ENCODE peak calls at places on chromosomes 1 and 21, in ten cellular contexts. O, D, M, N, F, C, B, W, K and R are unnamed samples.

GRCh38 chr1:57024855-57025254 is 59.0 kb upstream of the C8B start:
- DNase-seq in O (no peak), C (no peak), D (no peak), F (peak), K (peak), N (no peak), W (no peak), B (no peak), M (no peak), R (no peak)

GRCh38 chr1:227234998-227235405 is 83.3 kb downstream of the CDC42BPA start:
- DNase-seq in M (peak), B (peak), O (no peak), D (peak), N (peak), W (peak), C (peak), K (peak), F (peak), R (peak)

GRCh38 chr1:28392027-28392652 is 22.6 kb downstream of the PHACTR4 start:
- DNase-seq in M (no peak), N (peak), D (peak), W (peak), K (peak), F (no peak), C (no peak), O (no peak), B (no peak), R (peak)

GRCh38 chr1:56563045-56563444 is 16.3 kb downstream of the PLPP3 start:
- DNase-seq in N (no peak), O (no peak), B (no peak), F (no peak), K (no peak), C (no peak), M (no peak), W (no peak), D (no peak), R (no peak)

GRCh38 chr1:207798847-207799246 is 47.0 kb downstream of the CD46 start:
- DNase-seq in N (no peak), B (no peak), F (no peak), O (no peak), M (no peak), D (no peak), W (peak), K (no peak), C (no peak), R (peak)

GRCh38 chr1:199150764-199151163 is 511.9 kb downstream of the PTPRC start:
- DNase-seq in K (no peak), O (no peak), D (no peak), B (no peak), C (no peak), N (no peak), M (no peak), F (no peak), W (no peak), R (no peak)

GRCh38 chr1:29445330-29445729 is 209.0 kb downstream of the PTPRU start:
- DNase-seq in K (no peak), B (no peak), W (no peak), F (no peak), O (no peak), D (no peak), N (no peak), C (no peak), M (no peak), R (no peak)

GRCh38 chr1:154729031-154729442 is 121.1 kb upstream of the ADAR start:
- DNase-seq in O (no peak), F (no peak), W (peak), N (no peak), K (peak), B (no peak), D (no peak), M (no peak), C (no peak), R (no peak)

GRCh38 chr1:185207980-185208602 is 51.1 kb downstream of the SWT1 start:
- DNase-seq in K (peak), D (no peak), M (no peak), B (no peak), C (no peak), N (no peak), F (no peak), O (no peak), W (no peak), R (no peak)

GRCh38 chr1:51644533-51645197 is 27.8 kb downstream of the OSBPL9 start:
- DNase-seq in F (no peak), B (no peak), K (peak), N (peak), M (peak), O (no peak), C (no peak), W (peak), D (peak), R (peak)

GRCh38 chr1:44707959-44708831 is 22.8 kb downstream of the RNU5D-1 start:
- DNase-seq in W (peak), C (peak), F (peak), N (peak), O (no peak), B (peak), D (peak), K (peak), M (peak), R (peak)

GRCh38 chr21:38590449-38590848 is 92.2 kb upstream of the ERG start:
- DNase-seq in C (no peak), B (no peak), F (no peak), D (no peak), W (no peak), K (no peak), N (no peak), M (no peak), O (no peak), R (no peak)

GRCh38 chr1:219710529-219711194 is 97.8 kb upstream of the ZC3H11B start:
- DNase-seq in B (no peak), C (peak), N (peak), W (peak), D (peak), F (no peak), O (no peak), K (peak), M (peak), R (peak)

GRCh38 chr1:11845641-11846335 is 1.8 kb downstream of the NPPA start:
- DNase-seq in M (no peak), F (peak), D (peak), O (peak), C (peak), N (peak), W (no peak), B (no peak), K (peak), R (no peak)

GRCh38 chr1:147541672-147542548 is 609 bp downstream of the BCL9 start:
- DNase-seq in N (peak), O (no peak), W (peak), D (peak), K (peak), B (peak), C (peak), F (peak), M (no peak), R (no peak)

GRCh38 chr1:231194843-231195516 is 33.1 kb downstream of the TRIM67 start:
- DNase-seq in M (no peak), C (no peak), D (no peak), F (no peak), W (no peak), B (no peak), K (no peak), N (no peak), O (no peak), R (peak)

GRCh38 chr1:33634806-33635205 is 162.4 kb downstream of the ZSCAN20 start:
- DNase-seq in F (peak), C (peak), K (peak), M (peak), O (peak), D (no peak), B (peak), N (peak), W (no peak), R (peak)

GRCh38 chr1:20125091-20125490 is 5.8 kb upstream of the PLA2G2D start:
- DNase-seq in D (no peak), C (no peak), W (peak), B (no peak), O (no peak), N (no peak), M (no peak), F (no peak), K (no peak), R (no peak)

GRCh38 chr1:13830616-13831280 is 130.8 kb downstream of the PRDM2 start:
- DNase-seq in M (no peak), N (no peak), W (peak), C (no peak), O (no peak), D (peak), B (no peak), K (no peak), F (no peak), R (no peak)

GRCh38 chr1:2495026-2495425 is 18.9 kb downstream of the PLCH2 start:
- DNase-seq in O (no peak), B (no peak), F (no peak), C (no peak), K (no peak), M (no peak), D (no peak), W (no peak), N (no peak), R (no peak)

GRCh38 chr1:152577168-152577567 is 3.1 kb downstream of the LCE3D start:
- DNase-seq in D (no peak), C (no peak), N (no peak), O (no peak), F (no peak), B (no peak), M (no peak), K (peak), W (no peak), R (peak)

GRCh38 chr1:2202008-2202575 is 7.5 kb upstream of the FAAP20 start:
- DNase-seq in K (no peak), W (no peak), N (no peak), M (no peak), D (no peak), F (no peak), B (no peak), C (no peak), O (no peak), R (no peak)

GRCh38 chr1:226912587-226913176 is 27.4 kb upstream of the COQ8A start:
- DNase-seq in C (peak), D (peak), F (peak), M (no peak), O (no peak), N (no peak), K (peak), W (no peak), B (peak), R (peak)

GRCh38 chr1:22224631-22225030 is 81.7 kb upstream of the WNT4 start:
- DNase-seq in F (no peak), B (no peak), D (no peak), W (no peak), N (no peak), C (no peak), K (no peak), O (no peak), M (no peak), R (no peak)

GRCh38 chr1:176122282-176122681 is 84.8 kb downstream of the COP1 start:
- DNase-seq in B (no peak), C (no peak), M (no peak), N (no peak), W (no peak), F (no peak), O (no peak), D (no peak), K (peak), R (no peak)

GRCh38 chr1:51421961-51422360 is 91.6 kb upstream of the TTC39A start:
- DNase-seq in M (peak), W (peak), C (no peak), K (peak), D (peak), N (peak), F (peak), B (no peak), O (peak), R (no peak)

GRCh38 chr1:165143437-165144065 is 213.0 kb downstream of the LMX1A start:
- DNase-seq in W (no peak), D (no peak), K (peak), N (no peak), C (peak), F (peak), B (peak), M (no peak), O (no peak), R (no peak)

GRCh38 chr1:24720152-24720551 is 25.1 kb upstream of the CLIC4 start:
- DNase-seq in O (no peak), F (no peak), W (peak), M (no peak), C (no peak), N (no peak), D (peak), K (peak), B (no peak), R (no peak)

GRCh38 chr1:4267381-4268261 is 367.5 kb upstream of the C1orf174 start:
- DNase-seq in C (peak), D (no peak), O (no peak), F (no peak), M (no peak), N (no peak), B (no peak), W (no peak), K (no peak), R (no peak)

GRCh38 chr1:185238447-185238846 is 78.6 kb downstream of the IVNS1ABP start:
- DNase-seq in K (peak), N (peak), C (no peak), F (no peak), O (no peak), M (peak), B (no peak), W (peak), D (peak), R (no peak)

GRCh38 chr1:151944110-151944858 is 35.0 kb upstream of the THEM4 start:
- DNase-seq in M (no peak), B (no peak), W (no peak), K (peak), D (peak), O (no peak), C (no peak), N (no peak), F (no peak), R (peak)

GRCh38 chr1:201376464-201377374 is 761 bp downstream of the TNNT2 start:
- DNase-seq in M (peak), N (peak), W (peak), D (peak), F (peak), O (peak), K (peak), C (peak), B (peak), R (peak)

GRCh38 chr1:34844252-34844634 is 15.3 kb downstream of the SMIM12 start:
- DNase-seq in F (peak), N (no peak), O (peak), B (peak), K (no peak), W (no peak), C (no peak), D (no peak), M (no peak), R (peak)

GRCh38 chr1:30760596-30761311 is 3.2 kb upstream of the LAPTM5 start:
- DNase-seq in F (no peak), B (no peak), O (no peak), N (no peak), C (no peak), W (no peak), M (no peak), D (no peak), K (no peak), R (no peak)
- H3K9ac ChIP-seq in F (no peak), B (no peak), O (no peak), N (no peak), C (no peak), W (no peak), M (no peak), D (no peak), K (no peak), R (no peak)

GRCh38 chr21:17370750-17371325 is 142.0 kb upstream of the CXADR start:
- DNase-seq in M (no peak), N (no peak), O (no peak), K (peak), B (no peak), D (no peak), F (no peak), C (no peak), W (no peak), R (no peak)
- H3K9ac ChIP-seq in M (no peak), N (no peak), O (no peak), K (peak), B (no peak), D (no peak), F (no peak), C (no peak), W (peak), R (no peak)

DNA sequence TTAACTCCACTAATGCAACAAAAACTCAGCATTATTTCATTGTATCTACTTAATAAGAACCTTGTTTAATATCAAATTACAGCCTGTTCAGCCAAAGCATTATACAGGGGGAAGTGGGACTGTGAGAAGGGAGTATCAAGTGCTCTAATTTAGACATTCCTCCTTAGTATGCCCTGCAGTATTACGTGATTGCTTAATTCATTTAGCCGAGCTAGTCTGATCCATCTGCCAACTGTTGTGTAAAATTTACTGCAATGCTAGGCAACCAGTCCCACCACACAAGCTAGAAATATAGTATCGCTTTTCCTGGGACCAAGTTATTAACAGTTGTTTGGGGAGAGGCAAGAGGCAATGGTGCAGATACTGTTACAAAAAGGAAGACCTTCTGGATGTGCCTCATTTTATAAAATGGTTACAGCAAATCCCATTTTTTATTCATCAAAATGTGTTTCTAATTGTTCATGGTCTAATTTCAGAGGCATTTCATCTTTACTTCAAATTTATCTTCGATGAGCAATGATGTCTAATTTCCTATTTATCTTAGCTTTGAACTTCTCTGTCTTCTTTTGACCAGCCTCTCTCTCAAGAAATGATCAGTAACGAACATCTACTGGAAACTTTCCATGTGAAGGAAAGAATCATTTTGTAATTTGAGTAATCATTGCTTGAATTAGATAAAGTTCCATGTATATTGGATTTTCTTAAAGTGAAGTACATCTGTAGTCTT is 283.3 kb downstream of the DUSP10 start:
- DNase-seq in D (peak), N (peak), M (no peak), K (peak), F (no peak), O (no peak), W (peak), C (no peak), B (no peak), R (no peak)
- H3K9ac ChIP-seq in D (no peak), N (peak), M (no peak), K (peak), F (no peak), O (no peak), W (no peak), C (no peak), B (no peak), R (no peak)

GRCh38 chr1:209895709-209896108 is 42.3 kb upstream of the SYT14 start:
- DNase-seq in N (peak), O (no peak), D (peak), F (no peak), K (peak), M (no peak), C (no peak), W (peak), B (no peak), R (peak)
- H3K9ac ChIP-seq in N (no peak), O (no peak), D (no peak), F (no peak), K (peak), M (no peak), C (no peak), W (peak), B (no peak), R (no peak)